ENCODE peak calls at places on chromosomes 2 and 18, in ten cellular contexts. I, U, X, H, P, V, T, Y, M and R are unnamed samples. For H3K36me3, the result is how much of the 10 kb centered on the place peaks cover.

GRCh38 chr18:57209697-57210096 is 62.8 kb downstream of the BOD1L2 start:
- DNase-seq in V (no peak), Y (no peak), I (no peak), M (no peak), U (no peak), T (no peak), P (no peak), X (no peak), H (no peak), R (no peak)

GRCh38 chr2:239182981-239183791 is 217.6 kb downstream of the HDAC4 start:
- DNase-seq in V (no peak), I (no peak), X (no peak), T (no peak), M (no peak), P (no peak), H (no peak), Y (peak), U (no peak), R (no peak)

GRCh38 chr2:66236067-66236705 is 198.7 kb upstream of the MEIS1 start:
- DNase-seq in I (no peak), T (no peak), P (no peak), V (no peak), H (no peak), U (peak), X (peak), Y (no peak), M (no peak), R (no peak)

GRCh38 chr2:237685408-237685807 is 58.0 kb downstream of the LRRFIP1 start:
- DNase-seq in Y (no peak), V (no peak), H (no peak), T (no peak), P (peak), X (no peak), U (no peak), M (no peak), I (no peak), R (no peak)

GRCh38 chr2:145038041-145038525 is 518.2 kb upstream of the ZEB2 start:
- DNase-seq in U (no peak), H (no peak), M (peak), P (no peak), T (no peak), V (no peak), Y (no peak), X (no peak), I (no peak), R (no peak)

GRCh38 chr2:240461471-240462072 is 26.1 kb downstream of the GPC1 start:
- DNase-seq in V (no peak), Y (peak), I (no peak), H (no peak), P (no peak), T (peak), U (no peak), M (no peak), X (no peak), R (no peak)

GRCh38 chr2:144553379-144553778 is 33.5 kb upstream of the ZEB2 start:
- DNase-seq in P (peak), Y (no peak), U (no peak), H (peak), T (no peak), X (no peak), M (peak), V (no peak), I (no peak), R (no peak)

GRCh38 chr18:79411614-79412526 is 16.1 kb downstream of the NFATC1 start:
- DNase-seq in V (no peak), U (no peak), M (no peak), P (no peak), T (peak), Y (peak), H (no peak), I (no peak), X (no peak), R (no peak)

GRCh38 chr2:33435518-33435917 is 40.9 kb upstream of the RASGRP3 start:
- DNase-seq in T (no peak), P (no peak), M (no peak), I (no peak), U (no peak), Y (no peak), H (no peak), X (no peak), V (no peak), R (no peak)

DNA sequence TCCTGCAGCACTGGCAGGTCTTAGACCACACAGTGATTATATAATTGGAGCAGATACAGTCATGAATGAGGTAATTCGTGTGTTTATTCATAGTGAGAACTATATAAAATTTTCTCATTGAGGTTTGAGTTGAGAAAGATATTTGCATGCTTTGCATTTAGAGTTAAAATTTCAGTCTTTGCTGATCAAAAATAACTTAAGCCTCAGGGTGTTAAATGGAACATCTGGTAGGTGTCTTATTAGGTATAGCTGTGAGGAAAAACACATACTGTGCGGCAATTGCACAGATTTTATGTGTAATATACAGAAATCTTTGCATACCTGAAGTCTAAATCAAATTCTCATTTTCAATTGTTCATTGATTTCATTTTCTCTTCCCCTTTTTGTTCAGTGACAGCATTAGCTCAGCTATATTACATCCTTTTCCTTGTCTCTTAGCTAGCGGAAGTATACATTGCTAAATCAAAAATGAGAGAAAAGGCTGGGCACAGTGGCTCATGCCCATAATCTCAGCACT is 21.2 kb downstream of the GORASP2 start:
- DNase-seq in U (no peak), M (no peak), X (no peak), T (no peak), V (peak), P (no peak), Y (no peak), H (no peak), I (peak), R (no peak)
- H3K36me3 ChIP-seq in U (half or more), M (half or more), X (half or more), T (half or more), V (under half), P (half or more), Y (under half), H (under half), I (under half), R (under half)

DNA sequence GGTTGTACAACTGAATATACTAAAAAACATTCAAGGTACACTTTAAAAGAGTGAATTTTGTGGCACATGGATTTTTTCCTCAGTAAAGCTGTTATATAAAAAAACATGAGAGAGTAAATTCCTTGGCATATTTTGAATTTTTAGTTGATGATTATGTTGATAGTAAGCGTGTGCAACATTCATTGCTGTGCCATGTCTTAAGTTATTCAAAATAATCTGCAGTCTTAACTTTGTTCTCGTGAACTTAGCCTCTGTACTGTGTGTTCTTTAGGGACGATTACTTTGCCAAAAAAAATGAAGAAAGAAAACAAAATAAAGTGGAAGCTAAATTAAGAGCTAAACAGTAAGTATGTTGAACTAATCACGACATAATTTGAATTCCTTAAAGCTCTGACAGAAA is 9.5 kb downstream of the SSB start:
- DNase-seq in T (no peak), V (no peak), X (no peak), I (no peak), M (peak), Y (no peak), P (no peak), U (no peak), H (peak), R (no peak)
- H3K36me3 ChIP-seq in T (half or more), V (half or more), X (half or more), I (under half), M (half or more), Y (under half), P (half or more), U (half or more), H (half or more), R (under half)

DNA sequence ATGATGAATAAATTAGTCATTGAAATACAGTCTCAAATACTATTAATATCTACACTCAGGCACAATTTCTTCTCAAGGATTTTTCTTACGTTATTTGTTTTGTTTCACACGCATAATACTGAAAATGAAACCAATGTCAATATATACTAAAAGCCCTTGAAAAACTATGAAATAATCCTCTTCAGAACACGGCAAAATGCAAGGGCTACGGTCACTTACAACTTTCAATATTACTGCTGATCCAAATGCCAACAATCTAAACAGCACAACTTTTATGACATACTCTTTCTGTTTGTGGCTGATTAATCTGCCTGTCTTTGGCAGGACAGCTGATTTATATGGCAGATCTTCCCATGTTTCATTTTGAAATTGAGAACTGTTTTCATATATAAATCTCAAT is 68.3 kb downstream of the LRPPRC start:
- DNase-seq in X (no peak), U (no peak), T (no peak), H (no peak), M (no peak), P (no peak), I (peak), Y (no peak), V (no peak), R (no peak)
- H3K36me3 ChIP-seq in X (half or more), U (half or more), T (half or more), H (under half), M (under half), P (half or more), I (under half), Y (under half), V (half or more), R (under half)

GRCh38 chr2:10573709-10574108 is 116.1 kb downstream of the NOL10 start:
- DNase-seq in P (no peak), I (no peak), T (no peak), H (no peak), Y (no peak), M (no peak), V (no peak), X (no peak), U (no peak), R (no peak)

GRCh38 chr2:10579441-10580169 is 110.2 kb downstream of the NOL10 start:
- DNase-seq in H (no peak), I (no peak), P (no peak), Y (no peak), T (no peak), V (no peak), M (no peak), X (no peak), U (no peak), R (no peak)

GRCh38 chr2:10574911-10575310 is 114.9 kb downstream of the NOL10 start:
- DNase-seq in I (no peak), P (no peak), Y (no peak), V (no peak), U (no peak), T (no peak), X (no peak), M (no peak), H (no peak), R (no peak)

GRCh38 chr2:10575566-10576300 is 114.0 kb downstream of the NOL10 start:
- DNase-seq in I (no peak), U (no peak), T (no peak), M (peak), X (no peak), P (peak), H (peak), V (no peak), Y (no peak), R (no peak)

DNA sequence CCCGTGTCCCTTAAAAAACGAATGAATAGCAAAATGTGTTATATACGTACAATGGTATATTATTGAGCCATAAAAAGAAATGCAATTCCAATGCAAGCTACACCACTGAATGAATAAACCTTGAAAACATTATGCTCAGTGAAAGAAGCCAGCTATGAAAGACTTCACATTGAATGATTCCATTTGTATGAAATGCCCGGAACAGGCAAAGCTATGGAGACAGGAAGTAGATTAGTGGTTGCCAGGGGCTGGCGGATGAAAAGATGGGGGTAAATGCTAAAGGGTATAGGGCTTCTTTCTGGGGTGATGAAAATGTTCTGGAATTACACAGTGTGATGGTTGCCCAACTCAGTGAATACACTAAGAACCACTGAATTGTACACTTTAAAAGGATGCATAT is 113.3 kb downstream of the NOL10 start:
- DNase-seq in I (no peak), Y (no peak), P (no peak), U (no peak), H (no peak), X (no peak), V (no peak), T (no peak), M (peak), R (no peak)
- H3K36me3 ChIP-seq in I (under half), Y (under half), P (half or more), U (half or more), H (under half), X (half or more), V (under half), T (half or more), M (under half), R (under half)

GRCh38 chr2:108809936-108810335 is 23.4 kb downstream of the CCDC138 start:
- DNase-seq in Y (no peak), X (no peak), M (no peak), V (no peak), T (no peak), U (no peak), H (no peak), I (no peak), P (no peak), R (no peak)
- H3K36me3 ChIP-seq in Y (under half), X (under half), M (under half), V (half or more), T (under half), U (under half), H (under half), I (under half), P (under half), R (under half)

GRCh38 chr18:12276736-12277554 is 22.8 kb downstream of the CIDEA start:
- DNase-seq in X (no peak), H (no peak), M (no peak), I (no peak), P (no peak), U (no peak), Y (no peak), V (no peak), T (no peak), R (no peak)

GRCh38 chr18:12278153-12278764 is 24.1 kb downstream of the CIDEA start:
- DNase-seq in U (no peak), X (no peak), Y (no peak), H (no peak), M (peak), I (no peak), T (no peak), P (no peak), V (peak), R (no peak)

GRCh38 chr18:12281861-12282260 is 26.2 kb upstream of the TUBB6 start:
- DNase-seq in X (no peak), V (no peak), M (no peak), U (no peak), I (no peak), Y (no peak), T (no peak), P (no peak), H (no peak), R (no peak)

GRCh38 chr18:12279781-12280531 is 25.8 kb downstream of the CIDEA start:
- DNase-seq in T (no peak), P (no peak), X (peak), I (no peak), Y (no peak), M (no peak), U (no peak), V (no peak), H (no peak), R (no peak)

GRCh38 chr18:12278765-12279682 is 24.9 kb downstream of the CIDEA start:
- DNase-seq in T (peak), Y (peak), X (peak), U (peak), I (no peak), M (peak), H (peak), V (no peak), P (peak), R (no peak)
- H3K36me3 ChIP-seq in T (under half), Y (under half), X (under half), U (under half), I (under half), M (under half), H (under half), V (under half), P (under half), R (under half)

DNA sequence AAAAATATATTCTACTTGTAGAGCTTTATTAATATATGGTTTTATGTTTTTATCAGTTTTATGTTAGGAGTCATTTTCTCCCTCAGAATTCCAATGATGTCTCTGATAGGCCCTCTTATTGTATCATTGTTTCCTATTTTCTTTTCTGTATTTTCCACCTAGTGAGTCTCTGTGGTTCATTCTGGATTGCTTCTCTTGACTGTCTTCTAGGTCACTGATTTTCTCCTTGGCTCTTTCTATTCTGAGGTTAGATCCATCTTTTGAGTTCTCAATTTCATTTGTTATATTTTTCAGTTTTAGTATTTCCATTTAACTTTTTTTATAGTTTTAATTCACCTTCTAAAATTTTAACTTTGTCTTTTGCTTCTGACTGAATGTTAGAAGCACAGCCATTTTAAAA is 37.6 kb downstream of the EIF5B start:
- DNase-seq in I (no peak), Y (no peak), P (no peak), T (no peak), V (no peak), M (no peak), U (no peak), X (no peak), H (no peak), R (no peak)
- H3K36me3 ChIP-seq in I (under half), Y (under half), P (half or more), T (half or more), V (half or more), M (half or more), U (half or more), X (half or more), H (under half), R (under half)